ENCODE peak calls at places on chromosomes 4 and X, in eight cellular contexts. One of them, this sample, is unnamed.

GRCh38 chr4:8504279-8505007 is 63.9 kb downstream of the TRMT44 start:
- DNase-seq in fibroblast of lung: no peak
- DNase-seq in effector memory CD4-positive, alpha-beta T cell: no peak
- DNase-seq in CD8-positive, alpha-beta T cell: no peak
- DNase-seq in right cardiac atrium: no peak
- DNase-seq in CD4-positive, alpha-beta memory T cell: no peak
- DNase-seq in psoas muscle: no peak
- DNase-seq in heart left ventricle: peak; percentile 51
- DNase-seq in this sample: peak; percentile 32

GRCh38 chr4:150119492-150119891 is 41.2 kb downstream of the DCLK2 start:
- DNase-seq in fibroblast of lung: peak; percentile 64
- DNase-seq in effector memory CD4-positive, alpha-beta T cell: no peak
- DNase-seq in CD8-positive, alpha-beta T cell: no peak
- DNase-seq in right cardiac atrium: no peak
- DNase-seq in CD4-positive, alpha-beta memory T cell: no peak
- DNase-seq in psoas muscle: no peak
- DNase-seq in heart left ventricle: no peak
- DNase-seq in this sample: no peak

GRCh38 chr4:114384629-114385028 is 214.0 kb upstream of the UGT8 start:
- DNase-seq in fibroblast of lung: peak; percentile 45
- DNase-seq in effector memory CD4-positive, alpha-beta T cell: no peak
- DNase-seq in CD8-positive, alpha-beta T cell: no peak
- DNase-seq in right cardiac atrium: no peak
- DNase-seq in CD4-positive, alpha-beta memory T cell: no peak
- DNase-seq in psoas muscle: no peak
- DNase-seq in heart left ventricle: no peak
- DNase-seq in this sample: no peak

GRCh38 chrX:68710870-68711576 is 63.6 kb downstream of the STARD8 start:
- DNase-seq in fibroblast of lung: peak; percentile 29
- DNase-seq in effector memory CD4-positive, alpha-beta T cell: no peak
- DNase-seq in CD8-positive, alpha-beta T cell: no peak
- DNase-seq in right cardiac atrium: no peak
- DNase-seq in CD4-positive, alpha-beta memory T cell: no peak
- DNase-seq in psoas muscle: peak; percentile 28
- DNase-seq in heart left ventricle: no peak
- DNase-seq in this sample: no peak

GRCh38 chr4:25358515-25359275 is 18.4 kb upstream of the ANAPC4 start:
- DNase-seq in fibroblast of lung: no peak
- DNase-seq in effector memory CD4-positive, alpha-beta T cell: no peak
- DNase-seq in CD8-positive, alpha-beta T cell: no peak
- DNase-seq in right cardiac atrium: no peak
- DNase-seq in CD4-positive, alpha-beta memory T cell: no peak
- DNase-seq in psoas muscle: no peak
- DNase-seq in heart left ventricle: no peak
- DNase-seq in this sample: peak; percentile 88

GRCh38 chr4:182746876-182747275 is 170.3 kb downstream of the DCTD start:
- DNase-seq in fibroblast of lung: no peak
- DNase-seq in effector memory CD4-positive, alpha-beta T cell: no peak
- DNase-seq in CD8-positive, alpha-beta T cell: no peak
- DNase-seq in right cardiac atrium: no peak
- DNase-seq in CD4-positive, alpha-beta memory T cell: no peak
- DNase-seq in psoas muscle: no peak
- DNase-seq in heart left ventricle: no peak
- DNase-seq in this sample: no peak

GRCh38 chrX:134026732-134027311 is 41.4 kb upstream of the GPC3 start:
- DNase-seq in fibroblast of lung: peak; percentile 5
- DNase-seq in effector memory CD4-positive, alpha-beta T cell: no peak
- DNase-seq in CD8-positive, alpha-beta T cell: peak; percentile 0
- DNase-seq in right cardiac atrium: no peak
- DNase-seq in CD4-positive, alpha-beta memory T cell: no peak
- DNase-seq in psoas muscle: no peak
- DNase-seq in heart left ventricle: no peak
- DNase-seq in this sample: peak; percentile 47

GRCh38 chr4:25235401-25235800 is 1.6 kb downstream of the PI4K2B start:
- DNase-seq in fibroblast of lung: no peak
- DNase-seq in effector memory CD4-positive, alpha-beta T cell: no peak
- DNase-seq in CD8-positive, alpha-beta T cell: no peak
- DNase-seq in right cardiac atrium: no peak
- DNase-seq in CD4-positive, alpha-beta memory T cell: no peak
- DNase-seq in psoas muscle: no peak
- DNase-seq in heart left ventricle: no peak
- DNase-seq in this sample: no peak

GRCh38 chr4:2503809-2504208 is 32.6 kb upstream of the FAM193A start:
- DNase-seq in fibroblast of lung: no peak
- DNase-seq in effector memory CD4-positive, alpha-beta T cell: no peak
- DNase-seq in CD8-positive, alpha-beta T cell: no peak
- DNase-seq in right cardiac atrium: no peak
- DNase-seq in CD4-positive, alpha-beta memory T cell: no peak
- DNase-seq in psoas muscle: no peak
- DNase-seq in heart left ventricle: no peak
- DNase-seq in this sample: no peak

GRCh38 chrX:50704987-50705386 is 109.0 kb downstream of the SHROOM4 start:
- DNase-seq in fibroblast of lung: no peak
- DNase-seq in effector memory CD4-positive, alpha-beta T cell: no peak
- DNase-seq in CD8-positive, alpha-beta T cell: no peak
- DNase-seq in right cardiac atrium: no peak
- DNase-seq in CD4-positive, alpha-beta memory T cell: no peak
- DNase-seq in psoas muscle: no peak
- DNase-seq in heart left ventricle: no peak
- DNase-seq in this sample: no peak

GRCh38 chr4:156390599-156391296 is 437.1 kb upstream of the CTSO start:
- DNase-seq in fibroblast of lung: peak; percentile 57
- DNase-seq in effector memory CD4-positive, alpha-beta T cell: no peak
- DNase-seq in CD8-positive, alpha-beta T cell: no peak
- DNase-seq in right cardiac atrium: no peak
- DNase-seq in CD4-positive, alpha-beta memory T cell: no peak
- DNase-seq in psoas muscle: no peak
- DNase-seq in heart left ventricle: no peak
- DNase-seq in this sample: no peak

GRCh38 chrX:52979568-52979967 is 21.2 kb upstream of the FAM156A start:
- DNase-seq in fibroblast of lung: no peak
- DNase-seq in effector memory CD4-positive, alpha-beta T cell: no peak
- DNase-seq in CD8-positive, alpha-beta T cell: no peak
- DNase-seq in right cardiac atrium: no peak
- DNase-seq in CD4-positive, alpha-beta memory T cell: no peak
- DNase-seq in psoas muscle: no peak
- DNase-seq in heart left ventricle: no peak
- DNase-seq in this sample: no peak

GRCh38 chr4:169410839-169411770 is 140.3 kb upstream of the SH3RF1 start:
- DNase-seq in fibroblast of lung: peak; percentile 75
- DNase-seq in effector memory CD4-positive, alpha-beta T cell: peak; percentile 6
- DNase-seq in CD8-positive, alpha-beta T cell: peak; percentile 31
- DNase-seq in right cardiac atrium: no peak
- DNase-seq in CD4-positive, alpha-beta memory T cell: peak; percentile 69
- DNase-seq in psoas muscle: no peak
- DNase-seq in heart left ventricle: no peak
- DNase-seq in this sample: no peak

GRCh38 chr4:7863911-7864681 is 75.6 kb downstream of the AFAP1 start:
- DNase-seq in fibroblast of lung: peak; percentile 47
- DNase-seq in effector memory CD4-positive, alpha-beta T cell: no peak
- DNase-seq in CD8-positive, alpha-beta T cell: no peak
- DNase-seq in right cardiac atrium: no peak
- DNase-seq in CD4-positive, alpha-beta memory T cell: peak; percentile 50
- DNase-seq in psoas muscle: no peak
- DNase-seq in heart left ventricle: no peak
- DNase-seq in this sample: no peak

GRCh38 chrX:40097101-40097491 is 662 bp downstream of the BCOR start:
- DNase-seq in fibroblast of lung: no peak
- DNase-seq in effector memory CD4-positive, alpha-beta T cell: no peak
- DNase-seq in CD8-positive, alpha-beta T cell: no peak
- DNase-seq in right cardiac atrium: peak; percentile 69
- DNase-seq in CD4-positive, alpha-beta memory T cell: no peak
- DNase-seq in psoas muscle: no peak
- DNase-seq in heart left ventricle: no peak
- DNase-seq in this sample: no peak

GRCh38 chrX:40099046-40099968 is 1.5 kb upstream of the BCOR start:
- DNase-seq in fibroblast of lung: no peak
- DNase-seq in effector memory CD4-positive, alpha-beta T cell: peak; percentile 41
- DNase-seq in CD8-positive, alpha-beta T cell: peak; percentile 43
- DNase-seq in right cardiac atrium: peak; percentile 81
- DNase-seq in CD4-positive, alpha-beta memory T cell: no peak
- DNase-seq in psoas muscle: peak; percentile 46
- DNase-seq in heart left ventricle: peak; percentile 77
- DNase-seq in this sample: peak; percentile 57

GRCh38 chrX:40098264-40099045 is 697 bp upstream of the BCOR start:
- DNase-seq in fibroblast of lung: peak; percentile 56
- DNase-seq in effector memory CD4-positive, alpha-beta T cell: no peak
- DNase-seq in CD8-positive, alpha-beta T cell: no peak
- DNase-seq in right cardiac atrium: peak; percentile 82
- DNase-seq in CD4-positive, alpha-beta memory T cell: peak; percentile 68
- DNase-seq in psoas muscle: peak; percentile 40
- DNase-seq in heart left ventricle: peak; percentile 75
- DNase-seq in this sample: peak; percentile 80

GRCh38 chrX:40096395-40097091 is 1.2 kb downstream of the BCOR start:
- DNase-seq in fibroblast of lung: no peak
- DNase-seq in effector memory CD4-positive, alpha-beta T cell: peak; percentile 64
- DNase-seq in CD8-positive, alpha-beta T cell: peak; percentile 43
- DNase-seq in right cardiac atrium: peak; percentile 80
- DNase-seq in CD4-positive, alpha-beta memory T cell: peak; percentile 69
- DNase-seq in psoas muscle: peak; percentile 45
- DNase-seq in heart left ventricle: peak; percentile 75
- DNase-seq in this sample: peak; percentile 79

GRCh38 chrX:40097492-40098263 is at the start of gene BCOR:
- DNase-seq in fibroblast of lung: peak; percentile 60
- DNase-seq in effector memory CD4-positive, alpha-beta T cell: peak; percentile 63
- DNase-seq in CD8-positive, alpha-beta T cell: peak; percentile 70
- DNase-seq in right cardiac atrium: peak; percentile 92
- DNase-seq in CD4-positive, alpha-beta memory T cell: peak; percentile 74
- DNase-seq in psoas muscle: peak; percentile 75
- DNase-seq in heart left ventricle: peak; percentile 86
- DNase-seq in this sample: peak; percentile 88
- H3K4me1 ChIP-seq in fibroblast of lung: no peaks in the 10 kb centered on the region
- H3K4me1 ChIP-seq in effector memory CD4-positive, alpha-beta T cell: peaks cover 9% of the 10 kb centered on the region
- H3K4me1 ChIP-seq in CD8-positive, alpha-beta T cell: peaks cover 22% of the 10 kb centered on the region
- H3K4me1 ChIP-seq in right cardiac atrium: no peaks in the 10 kb centered on the region
- H3K4me1 ChIP-seq in CD4-positive, alpha-beta memory T cell: peaks cover 22% of the 10 kb centered on the region
- H3K4me1 ChIP-seq in psoas muscle: peaks cover 10% of the 10 kb centered on the region
- H3K4me1 ChIP-seq in heart left ventricle: peaks cover 23% of the 10 kb centered on the region
- H3K4me1 ChIP-seq in this sample: no peaks in the 10 kb centered on the region

GRCh38 chrX:2627272-2627867 is 63.7 kb upstream of the CD99 start:
- DNase-seq in fibroblast of lung: peak; percentile 25
- DNase-seq in effector memory CD4-positive, alpha-beta T cell: no peak
- DNase-seq in CD8-positive, alpha-beta T cell: no peak
- DNase-seq in right cardiac atrium: no peak
- DNase-seq in CD4-positive, alpha-beta memory T cell: peak; percentile 32
- DNase-seq in psoas muscle: no peak
- DNase-seq in heart left ventricle: no peak
- DNase-seq in this sample: no peak

GRCh38 chrX:2631743-2632532 is 59.2 kb upstream of the CD99 start:
- DNase-seq in fibroblast of lung: no peak
- DNase-seq in effector memory CD4-positive, alpha-beta T cell: no peak
- DNase-seq in CD8-positive, alpha-beta T cell: no peak
- DNase-seq in right cardiac atrium: no peak
- DNase-seq in CD4-positive, alpha-beta memory T cell: no peak
- DNase-seq in psoas muscle: no peak
- DNase-seq in heart left ventricle: no peak
- DNase-seq in this sample: no peak

GRCh38 chrX:2626750-2627149 is 64.3 kb upstream of the CD99 start:
- DNase-seq in fibroblast of lung: no peak
- DNase-seq in effector memory CD4-positive, alpha-beta T cell: no peak
- DNase-seq in CD8-positive, alpha-beta T cell: no peak
- DNase-seq in right cardiac atrium: no peak
- DNase-seq in CD4-positive, alpha-beta memory T cell: no peak
- DNase-seq in psoas muscle: no peak
- DNase-seq in heart left ventricle: no peak
- DNase-seq in this sample: no peak

GRCh38 chrX:2629316-2630168 is 61.6 kb upstream of the CD99 start:
- DNase-seq in fibroblast of lung: no peak
- DNase-seq in effector memory CD4-positive, alpha-beta T cell: no peak
- DNase-seq in CD8-positive, alpha-beta T cell: no peak
- DNase-seq in right cardiac atrium: no peak
- DNase-seq in CD4-positive, alpha-beta memory T cell: peak; percentile 84
- DNase-seq in psoas muscle: no peak
- DNase-seq in heart left ventricle: no peak
- DNase-seq in this sample: no peak

GRCh38 chrX:2628751-2629315 is 62.3 kb upstream of the CD99 start:
- DNase-seq in fibroblast of lung: no peak
- DNase-seq in effector memory CD4-positive, alpha-beta T cell: peak; percentile 21
- DNase-seq in CD8-positive, alpha-beta T cell: no peak
- DNase-seq in right cardiac atrium: no peak
- DNase-seq in CD4-positive, alpha-beta memory T cell: peak; percentile 70
- DNase-seq in psoas muscle: no peak
- DNase-seq in heart left ventricle: no peak
- DNase-seq in this sample: no peak
- H3K4me3 ChIP-seq in fibroblast of lung: no peak overlapping the region
- H3K4me3 ChIP-seq in effector memory CD4-positive, alpha-beta T cell: peak overlapping the region; percentile 18
- H3K4me3 ChIP-seq in CD8-positive, alpha-beta T cell: peak overlapping the region; percentile 2
- H3K4me3 ChIP-seq in right cardiac atrium: no peak overlapping the region
- H3K4me3 ChIP-seq in CD4-positive, alpha-beta memory T cell: no peak overlapping the region
- H3K4me3 ChIP-seq in psoas muscle: no peak overlapping the region
- H3K4me3 ChIP-seq in heart left ventricle: no peak overlapping the region
- H3K4me3 ChIP-seq in this sample: no peak overlapping the region

DNA sequence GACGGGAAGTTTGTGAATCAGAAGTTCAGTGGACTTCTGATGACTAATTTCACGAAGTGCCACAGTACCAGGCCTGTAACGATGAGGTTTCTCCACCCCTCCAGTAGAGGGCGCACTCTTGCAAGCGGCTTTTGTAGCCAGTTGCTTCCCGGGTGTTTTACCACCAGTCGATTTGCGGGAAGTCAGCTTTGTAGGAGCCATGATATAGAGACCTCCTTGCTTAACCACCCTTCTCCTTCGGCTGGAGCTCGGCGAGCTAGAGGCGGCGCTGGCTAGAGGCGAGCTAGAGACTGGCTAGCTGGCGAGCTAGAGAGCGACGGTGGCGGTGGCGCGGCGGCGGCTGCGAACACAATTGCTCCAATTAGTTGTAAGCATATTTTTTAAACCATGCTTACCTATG is 72.0 kb downstream of the IL1RAPL1 start:
- DNase-seq in fibroblast of lung: no peak
- DNase-seq in effector memory CD4-positive, alpha-beta T cell: no peak
- DNase-seq in CD8-positive, alpha-beta T cell: no peak
- DNase-seq in right cardiac atrium: peak; percentile 27
- DNase-seq in CD4-positive, alpha-beta memory T cell: no peak
- DNase-seq in psoas muscle: no peak
- DNase-seq in heart left ventricle: no peak
- DNase-seq in this sample: no peak
- H3K27ac ChIP-seq in fibroblast of lung: no peak overlapping the region
- H3K27ac ChIP-seq in effector memory CD4-positive, alpha-beta T cell: no peak overlapping the region
- H3K27ac ChIP-seq in CD8-positive, alpha-beta T cell: no peak overlapping the region
- H3K27ac ChIP-seq in right cardiac atrium: no peak overlapping the region
- H3K27ac ChIP-seq in CD4-positive, alpha-beta memory T cell: no peak overlapping the region
- H3K27ac ChIP-seq in psoas muscle: no peak overlapping the region
- H3K27ac ChIP-seq in heart left ventricle: no peak overlapping the region
- H3K27ac ChIP-seq in this sample: no peak overlapping the region

DNA sequence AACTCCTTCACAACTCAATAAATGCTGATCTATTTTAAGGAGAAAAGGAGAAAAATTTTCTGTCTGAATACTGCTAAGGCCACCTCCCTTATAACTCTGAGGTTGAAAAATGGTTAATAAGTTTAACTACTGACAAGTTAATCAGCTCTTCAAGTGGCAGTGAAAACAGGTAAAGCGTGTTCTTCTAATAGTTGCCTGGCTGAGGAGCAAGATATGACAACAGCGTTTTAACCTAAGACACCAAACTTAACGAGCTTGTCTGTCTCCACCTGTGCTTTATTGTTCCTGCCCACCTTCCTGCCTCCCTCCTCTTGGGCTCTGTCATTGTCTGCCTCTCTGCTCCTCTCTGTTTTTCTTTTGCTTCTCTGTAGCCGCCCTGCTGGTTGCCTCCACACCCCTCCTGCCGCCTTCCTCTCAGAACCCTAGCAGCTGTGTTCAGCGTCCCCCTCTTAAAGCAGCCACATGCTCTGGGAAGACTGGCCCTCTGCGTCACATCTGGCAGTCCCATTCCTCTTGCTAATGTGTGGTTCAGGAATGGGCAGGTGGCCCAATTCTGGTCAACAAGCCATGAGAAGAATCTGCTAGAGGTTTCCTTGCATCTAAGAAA is 4.3 kb upstream of the TSPAN5 start:
- DNase-seq in fibroblast of lung: peak; percentile 96
- DNase-seq in effector memory CD4-positive, alpha-beta T cell: no peak
- DNase-seq in CD8-positive, alpha-beta T cell: peak; percentile 24
- DNase-seq in right cardiac atrium: no peak
- DNase-seq in CD4-positive, alpha-beta memory T cell: peak; percentile 47
- DNase-seq in psoas muscle: no peak
- DNase-seq in heart left ventricle: no peak
- DNase-seq in this sample: no peak
- H3K4me1 ChIP-seq in fibroblast of lung: peaks cover 14% of the 10 kb centered on the region
- H3K4me1 ChIP-seq in effector memory CD4-positive, alpha-beta T cell: peaks cover 39% of the 10 kb centered on the region
- H3K4me1 ChIP-seq in CD8-positive, alpha-beta T cell: peaks cover 52% of the 10 kb centered on the region
- H3K4me1 ChIP-seq in right cardiac atrium: no peaks in the 10 kb centered on the region
- H3K4me1 ChIP-seq in CD4-positive, alpha-beta memory T cell: peaks cover 62% of the 10 kb centered on the region
- H3K4me1 ChIP-seq in psoas muscle: peaks cover 13% of the 10 kb centered on the region
- H3K4me1 ChIP-seq in heart left ventricle: peaks cover 20% of the 10 kb centered on the region
- H3K4me1 ChIP-seq in this sample: peaks cover 2% of the 10 kb centered on the region

This sample was measured in pancreas.